ENCODE peak calls at places on chromosome 15, in four cellular contexts. N, J, O and E are unnamed samples.

GRCh38 chr15:99167201-99167600 is 62.3 kb downstream of the SYNM start:
- DNase-seq in N (no peak), J (no peak), O (no peak), E (peak)

GRCh38 chr15:32818758-32819405 is 101.1 kb downstream of the GREM1 start:
- DNase-seq in J (peak), O (no peak), N (peak), E (no peak)

GRCh38 chr15:85688703-85689102 is 106.0 kb downstream of the KLHL25 start:
- DNase-seq in J (no peak), N (no peak), O (no peak), E (no peak)

GRCh38 chr15:48845123-48845522 is 32.8 kb upstream of the EID1 start:
- DNase-seq in J (no peak), O (no peak), N (no peak), E (no peak)

GRCh38 chr15:65212097-65212496 is 824 bp upstream of the CILP start:
- DNase-seq in O (peak), N (peak), J (no peak), E (no peak)

GRCh38 chr15:59170295-59170881 is 36.3 kb upstream of the LDHAL6B start:
- DNase-seq in J (peak), N (peak), O (no peak), E (no peak)

GRCh38 chr15:42366151-42366550 is 6.8 kb downstream of the CAPN3 start:
- DNase-seq in J (no peak), O (no peak), N (no peak), E (no peak)

GRCh38 chr15:58260911-58261267 is 122.7 kb downstream of the AQP9 start:
- DNase-seq in J (peak), N (no peak), O (no peak), E (peak)

GRCh38 chr15:59764775-59765174 is 75.7 kb upstream of the BNIP2 start:
- DNase-seq in J (no peak), O (no peak), N (peak), E (no peak)

GRCh38 chr15:84840741-84841429 is 23.7 kb downstream of the ALPK3 start:
- DNase-seq in O (no peak), J (peak), N (no peak), E (no peak)

GRCh38 chr15:40279437-40280141 is 3.3 kb downstream of the ANKRD63 start:
- DNase-seq in N (peak), J (peak), O (peak), E (no peak)